ENCODE peak calls at places on chromosomes 6 and 20, in seven cellular contexts. K, P, X, C, O, L and Q are unnamed samples.

GRCh38 chr6:3696525-3696924 is 55.0 kb downstream of the PXDC1 start:
- DNase-seq in C (no peak), O (no peak), P (no peak), K (no peak), L (no peak), X (peak; percentile 57), Q (no peak)

GRCh38 chr20:15162061-15162740 is 824.8 kb upstream of the FLRT3 start:
- DNase-seq in P (no peak), K (no peak), O (no peak), X (no peak), C (no peak), L (no peak), Q (no peak)

GRCh38 chr6:162770955-162771354 is 43.2 kb downstream of the PACRG start:
- DNase-seq in O (no peak), K (no peak), X (no peak), L (no peak), C (no peak), P (no peak), Q (no peak)

GRCh38 chr6:156379946-156380707 is 397.1 kb upstream of the ARID1B start:
- DNase-seq in C (peak; percentile 46), K (peak; percentile 35), X (peak; percentile 59), L (peak; percentile 89), P (no peak), O (no peak), Q (no peak)

GRCh38 chr6:150685860-150686259 is 86.2 kb downstream of the PLEKHG1 start:
- DNase-seq in P (peak; percentile 73), L (peak; percentile 82), O (peak; percentile 89), K (peak; percentile 87), C (no peak), X (peak; percentile 1), Q (no peak)

GRCh38 chr6:119340766-119341487 is 8.6 kb downstream of the MAN1A1 start:
- DNase-seq in X (no peak), K (peak; percentile 98), O (peak; percentile 49), P (peak; percentile 53), L (no peak), C (peak; percentile 24), Q (peak; percentile 41)

GRCh38 chr6:141484726-141485125 is 648.0 kb upstream of the GJE1 start:
- DNase-seq in X (peak; percentile 47), P (no peak), C (peak; percentile 19), K (no peak), O (no peak), L (no peak), Q (no peak)

GRCh38 chr6:115444079-115444478 is 616.6 kb downstream of the FRK start:
- DNase-seq in O (no peak), K (no peak), X (no peak), P (no peak), L (no peak), C (no peak), Q (no peak)

GRCh38 chr20:12372557-12372956 is 454.9 kb downstream of the BTBD3 start:
- DNase-seq in O (no peak), K (no peak), L (no peak), C (no peak), P (no peak), X (no peak), Q (no peak)

GRCh38 chr6:34381086-34381485 is 11.4 kb downstream of the NUDT3 start:
- DNase-seq in O (no peak), K (no peak), X (peak; percentile 61), C (no peak), P (no peak), L (no peak), Q (no peak)

GRCh38 chr6:28206527-28207243 is 18.4 kb upstream of the ZSCAN9 start:
- DNase-seq in C (no peak), P (peak; percentile 36), O (no peak), L (no peak), K (peak; percentile 57), X (peak; percentile 5), Q (peak; percentile 15)

GRCh38 chr6:105794263-105794662 is 291.9 kb upstream of the PRDM1 start:
- DNase-seq in C (peak; percentile 61), X (no peak), K (peak; percentile 52), L (peak; percentile 61), P (peak; percentile 55), O (peak; percentile 49), Q (no peak)

GRCh38 chr6:170106906-170107525 is 183.9 kb downstream of the DLL1 start:
- DNase-seq in O (peak; percentile 34), C (no peak), X (no peak), P (no peak), K (no peak), L (no peak), Q (no peak)

GRCh38 chr6:132380358-132380757 is 20.9 kb downstream of the MOXD1 start:
- DNase-seq in O (no peak), X (peak; percentile 59), K (no peak), P (no peak), C (no peak), L (peak; percentile 41), Q (no peak)

GRCh38 chr6:71730284-71730683 is 156.1 kb upstream of the RIMS1 start:
- DNase-seq in K (no peak), O (no peak), X (no peak), P (no peak), L (no peak), C (no peak), Q (no peak)

GRCh38 chr6:79330723-79331122 is 96.2 kb upstream of the HMGN3 start:
- DNase-seq in L (no peak), O (no peak), P (no peak), K (no peak), X (no peak), C (no peak), Q (no peak)

GRCh38 chr6:30748851-30749540 is 4.6 kb upstream of the IER3 start:
- DNase-seq in C (peak; percentile 41), L (no peak), P (no peak), K (no peak), X (peak; percentile 48), O (no peak), Q (no peak)

GRCh38 chr6:43878823-43879495 is 108.9 kb downstream of the VEGFA start:
- DNase-seq in X (no peak), O (no peak), C (no peak), L (no peak), K (no peak), P (no peak), Q (peak; percentile 47)

GRCh38 chr6:34144581-34145160 is 1.2 kb downstream of the GRM4 start:
- DNase-seq in K (no peak), C (peak; percentile 3), O (peak; percentile 61), P (peak; percentile 29), X (no peak), L (no peak), Q (no peak)

GRCh38 chr6:117174835-117175360 is 90.5 kb upstream of the VGLL2 start:
- DNase-seq in X (no peak), C (no peak), L (no peak), P (no peak), K (no peak), O (no peak), Q (no peak)

GRCh38 chr6:52877168-52877567 is 32.3 kb downstream of the GSTA3 start:
- DNase-seq in O (no peak), X (peak; percentile 96), L (peak; percentile 67), P (no peak), K (no peak), C (peak; percentile 95), Q (no peak)

GRCh38 chr20:16528078-16528477 is 45.2 kb downstream of the KIF16B start:
- DNase-seq in K (peak; percentile 50), C (peak; percentile 94), L (peak; percentile 64), O (no peak), P (no peak), X (peak; percentile 96), Q (no peak)

GRCh38 chr6:107215334-107215733 is 100.0 kb upstream of the BEND3 start:
- DNase-seq in O (no peak), K (no peak), P (no peak), X (no peak), C (no peak), L (no peak), Q (no peak)

GRCh38 chr6:155958550-155958949 is 502.9 kb upstream of the NOX3 start:
- DNase-seq in X (no peak), P (no peak), O (no peak), L (no peak), K (no peak), C (no peak), Q (no peak)

GRCh38 chr20:12808006-12808567 is 200.7 kb upstream of the SPTLC3 start:
- DNase-seq in K (no peak), O (no peak), L (no peak), P (no peak), X (no peak), C (no peak), Q (no peak)

GRCh38 chr6:168283686-168284025 is 35.9 kb downstream of the DACT2 start:
- DNase-seq in X (no peak), K (no peak), C (no peak), L (no peak), O (no peak), P (no peak), Q (no peak)

GRCh38 chr6:54813901-54814300 is 32.7 kb upstream of the FAM83B start:
- DNase-seq in K (no peak), L (peak; percentile 12), X (peak; percentile 68), C (peak; percentile 52), P (no peak), O (no peak), Q (no peak)

DNA sequence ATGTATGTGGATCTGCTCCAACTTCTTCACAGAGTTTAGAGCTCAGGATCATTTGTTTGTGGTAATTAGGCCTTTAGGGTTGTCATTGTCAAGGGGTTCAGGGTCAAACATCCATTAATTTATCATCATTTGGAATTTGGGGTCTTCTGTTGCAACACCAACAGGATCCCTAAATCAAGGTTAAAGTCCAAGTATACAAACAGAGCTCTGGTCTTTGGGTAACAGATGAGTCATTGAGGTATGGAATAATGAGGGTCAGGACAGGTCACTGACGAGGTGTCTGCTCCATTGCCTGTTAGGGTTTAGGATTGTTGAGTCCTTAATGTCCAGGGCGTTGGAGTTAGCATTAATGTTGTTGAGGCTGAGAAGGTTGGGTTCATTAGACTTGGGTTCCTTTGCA is 47.6 kb downstream of the PRND start:
- DNase-seq in P (no peak), L (no peak), C (no peak), O (no peak), X (no peak), K (no peak), Q (no peak)
- H3K18ac ChIP-seq in P (no peak overlapping the region), L (no peak overlapping the region), C (no peak overlapping the region), O (no peak overlapping the region), X (no peak overlapping the region), K (no peak overlapping the region), Q (no peak overlapping the region)

GRCh38 chr6:86723729-86724128 is 213.6 kb upstream of the HTR1E start:
- DNase-seq in C (peak; percentile 3), P (no peak), L (peak; percentile 61), X (no peak), K (peak; percentile 67), O (no peak), Q (no peak)
- H4K8ac ChIP-seq in C (no peak overlapping the region), P (no peak overlapping the region), L (no peak overlapping the region), X (no peak overlapping the region), K (no peak overlapping the region), O (no peak overlapping the region), Q (no peak overlapping the region)

GRCh38 chr6:121612916-121613315 is 177.5 kb downstream of the GJA1 start:
- DNase-seq in P (no peak), C (no peak), X (no peak), K (no peak), O (no peak), L (peak; percentile 79), Q (no peak)
- H3K4ac ChIP-seq in P (no peak overlapping the region), C (no peak overlapping the region), X (no peak overlapping the region), K (no peak overlapping the region), O (no peak overlapping the region), L (no peak overlapping the region), Q (no peak overlapping the region)

GRCh38 chr20:54723723-54724122 is 248.3 kb downstream of the DOK5 start:
- DNase-seq in C (no peak), X (no peak), O (no peak), P (no peak), K (no peak), L (no peak), Q (no peak)

GRCh38 chr20:54727490-54727889 is 252.1 kb downstream of the DOK5 start:
- DNase-seq in P (no peak), C (no peak), O (no peak), L (no peak), K (no peak), X (no peak), Q (no peak)

GRCh38 chr20:54726687-54727086 is 251.3 kb downstream of the DOK5 start:
- DNase-seq in L (no peak), P (no peak), O (no peak), C (no peak), X (no peak), K (no peak), Q (no peak)
- H3K18ac ChIP-seq in L (no peak overlapping the region), P (no peak overlapping the region), O (no peak overlapping the region), C (no peak overlapping the region), X (no peak overlapping the region), K (no peak overlapping the region), Q (no peak overlapping the region)